ENCODE peak calls at places on chromosomes 5 and 9, in four cellular contexts. Q is upper lobe of right lung, D is GM10248, V is cardiac muscle cell. N is an unnamed sample.

GRCh38 chr5:150624334-150625163 is 15.9 kb upstream of the SYNPO start:
- DNase-seq in D (peak), V (peak), Q (no peak), N (no peak)

GRCh38 chr9:98570663-98571440 is 137.9 kb downstream of the GABBR2 start:
- DNase-seq in V (no peak), Q (no peak), D (no peak), N (no peak)

GRCh38 chr5:80055491-80056170 is 20.5 kb downstream of the THBS4 start:
- DNase-seq in V (no peak), D (no peak), Q (no peak), N (no peak)

GRCh38 chr5:174799146-174799545 is 74.8 kb downstream of the MSX2 start:
- DNase-seq in Q (no peak), D (no peak), V (peak), N (no peak)

GRCh38 chr9:22447607-22448305 is 1.1 kb downstream of the DMRTA1 start:
- DNase-seq in D (no peak), Q (no peak), V (peak), N (no peak)

GRCh38 chr9:35920004-35920658 is 10.8 kb downstream of the SPAAR start:
- DNase-seq in Q (no peak), D (no peak), V (no peak), N (no peak)

GRCh38 chr5:135073771-135074345 is 39.8 kb upstream of the PITX1 start:
- DNase-seq in Q (no peak), V (no peak), D (no peak), N (peak)

GRCh38 chr9:23769307-23769935 is 56.6 kb downstream of the ELAVL2 start:
- DNase-seq in Q (no peak), V (no peak), D (no peak), N (no peak)

GRCh38 chr5:173968154-173968553 is 20.8 kb upstream of the C5orf47 start:
- DNase-seq in D (no peak), V (peak), Q (no peak), N (no peak)

GRCh38 chr9:133636902-133637301 is 739 bp downstream of the DBH start:
- DNase-seq in V (no peak), D (no peak), Q (no peak), N (no peak)

GRCh38 chr9:112348257-112348992 is 15.0 kb upstream of the PTBP3 start:
- DNase-seq in Q (peak), D (peak), V (peak), N (no peak)

GRCh38 chr5:1800470-1801060 is 642 bp upstream of the NDUFS6 start:
- DNase-seq in V (peak), D (no peak), Q (peak), N (no peak)

GRCh38 chr9:128168731-128169308 is 8.8 kb downstream of the BBLN start:
- DNase-seq in D (no peak), V (no peak), Q (no peak), N (no peak)

GRCh38 chr5:1755321-1755949 is 44.2 kb downstream of the MRPL36 start:
- DNase-seq in V (no peak), Q (peak), D (no peak), N (no peak)

GRCh38 chr9:36935332-36935731 is 98.7 kb downstream of the PAX5 start:
- DNase-seq in V (no peak), D (peak), Q (no peak), N (no peak)

GRCh38 chr5:61333351-61334223 is 1.5 kb downstream of the ZSWIM6 start:
- DNase-seq in Q (peak), V (peak), D (peak), N (no peak)

GRCh38 chr9:133742849-133743444 is 4.8 kb upstream of the SARDH start:
- DNase-seq in Q (peak), V (peak), D (peak), N (no peak)

GRCh38 chr9:93116049-93116961 is 17.7 kb downstream of the NINJ1 start:
- DNase-seq in Q (peak), D (no peak), V (no peak), N (peak)

GRCh38 chr5:165508286-165508685 is 2002.9 kb downstream of the MAT2B start:
- DNase-seq in D (no peak), V (no peak), Q (no peak), N (no peak)

GRCh38 chr9:77750284-77750683 is 102.2 kb upstream of the GNA14 start:
- DNase-seq in V (no peak), Q (no peak), D (no peak), N (no peak)

GRCh38 chr5:149237662-149238061 is 34.0 kb upstream of the AFAP1L1 start:
- DNase-seq in D (no peak), Q (no peak), V (no peak), N (no peak)

GRCh38 chr9:127555830-127556820 is 56.0 kb upstream of the STXBP1 start:
- DNase-seq in Q (peak), D (no peak), V (no peak), N (no peak)

GRCh38 chr9:14271078-14271673 is 42.8 kb downstream of the NFIB start:
- DNase-seq in D (no peak), Q (no peak), V (peak), N (no peak)

GRCh38 chr5:88676637-88677481 is 206.1 kb downstream of the MEF2C start:
- DNase-seq in Q (no peak), D (no peak), V (no peak), N (no peak)

GRCh38 chr9:119005162-119005561 is 364.1 kb downstream of the BRINP1 start:
- DNase-seq in V (peak), D (no peak), Q (no peak), N (no peak)

GRCh38 chr5:176542596-176543427 is 5.6 kb upstream of the RNF44 start:
- DNase-seq in V (peak), D (peak), Q (no peak), N (no peak)

GRCh38 chr9:124013263-124014211 is 2.0 kb downstream of the LHX2 start:
- DNase-seq in D (no peak), Q (no peak), V (no peak), N (no peak)
- TF ChIP-seq CTCF in D (no peak), Q (no peak), V (no peak), N (no peak)

GRCh38 chr5:95970359-95970704 is 8.7 kb upstream of the ELL2 start:
- DNase-seq in V (no peak), D (no peak), Q (no peak), N (no peak)

GRCh38 chr5:95973793-95974325 is 12.2 kb upstream of the ELL2 start:
- DNase-seq in V (no peak), Q (no peak), D (peak), N (no peak)

GRCh38 chr5:95969055-95969454 is 7.4 kb upstream of the ELL2 start:
- DNase-seq in Q (no peak), D (no peak), V (no peak), N (no peak)

GRCh38 chr5:95969646-95970358 is 8.2 kb upstream of the ELL2 start:
- DNase-seq in D (no peak), V (no peak), Q (no peak), N (no peak)

GRCh38 chr5:95972196-95972595 is 10.5 kb upstream of the ELL2 start:
- DNase-seq in V (no peak), Q (no peak), D (no peak), N (no peak)
- TF ChIP-seq CTCF in V (no peak), Q (no peak), D (no peak), N (no peak)

GRCh38 chr9:137422668-137423000 is 328 bp downstream of the EXD3 start:
- DNase-seq in D (peak), V (peak), Q (no peak), N (no peak)

GRCh38 chr9:137423810-137424291 is 658 bp downstream of the NOXA1 start:
- DNase-seq in V (no peak), Q (peak), D (no peak), N (peak)

GRCh38 chr9:137426018-137426681 is 3.0 kb downstream of the NOXA1 start:
- DNase-seq in D (no peak), V (no peak), Q (peak), N (peak)

GRCh38 chr9:137421838-137422667 is 909 bp downstream of the EXD3 start:
- DNase-seq in V (no peak), D (no peak), Q (no peak), N (no peak)

DNA sequence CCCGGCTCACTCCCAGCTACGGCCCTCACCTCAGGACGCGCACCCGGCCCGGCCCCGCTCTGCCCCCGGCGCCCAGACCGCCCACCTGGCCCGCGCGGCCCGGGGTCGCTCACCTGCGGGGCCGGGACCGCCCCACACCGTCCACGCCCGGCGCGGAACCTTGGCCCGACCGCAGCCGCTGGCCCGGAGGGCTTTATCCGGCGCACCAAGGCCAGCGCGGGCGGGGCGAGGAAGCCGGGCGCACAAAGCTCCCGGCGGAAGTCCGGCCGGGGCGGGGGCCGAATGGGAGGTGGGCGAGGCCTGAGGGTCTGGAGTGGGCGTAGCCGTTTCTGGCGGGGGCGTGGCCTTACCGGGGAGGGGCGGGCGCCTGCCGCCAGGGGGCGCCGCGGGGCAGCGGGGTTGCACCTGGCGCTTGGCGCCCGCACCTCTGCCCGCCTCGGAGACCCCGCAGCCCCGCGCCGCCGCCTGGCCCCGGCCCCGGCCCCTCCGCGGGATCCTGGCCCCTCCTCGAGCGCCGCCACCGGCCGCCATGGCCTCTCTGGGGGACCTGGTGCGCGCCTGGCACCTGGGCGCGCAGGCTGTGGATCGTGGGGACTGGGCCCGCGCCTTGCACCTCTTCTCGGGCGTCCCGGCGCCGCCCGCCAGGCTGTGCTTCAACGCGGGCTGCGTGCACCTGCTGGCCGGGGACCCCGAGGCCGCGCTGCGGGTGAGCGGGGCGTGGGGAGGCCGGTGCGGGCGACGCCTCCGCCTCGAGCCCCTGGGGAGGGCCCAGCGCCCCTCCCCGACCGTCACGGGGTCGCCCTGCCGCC is at the start of the genes EXD3 and NOXA1:
- DNase-seq in V (peak), D (peak), Q (peak), N (peak)
- TF ChIP-seq CTCF in V (peak), D (peak), Q (peak), N (peak)

GRCh38 chr5:94159144-94159543 is 417.7 kb upstream of the POU5F2 start:
- DNase-seq in V (no peak), D (no peak), Q (no peak), N (no peak)
- TF ChIP-seq CTCF in V (no peak), D (no peak), Q (no peak), N (peak)

GRCh38 chr5:56640763-56641406 is 174.5 kb upstream of the MAP3K1 start:
- DNase-seq in D (peak), Q (peak), V (no peak), N (no peak)

GRCh38 chr5:56638768-56639238 is 176.5 kb upstream of the MAP3K1 start:
- DNase-seq in V (no peak), D (no peak), Q (no peak), N (no peak)

GRCh38 chr5:56639491-56639890 is 175.9 kb upstream of the MAP3K1 start:
- DNase-seq in Q (no peak), V (no peak), D (no peak), N (no peak)

GRCh38 chr5:56638061-56638621 is 177.2 kb upstream of the MAP3K1 start:
- DNase-seq in Q (no peak), V (no peak), D (no peak), N (no peak)

GRCh38 chr5:56637321-56637920 is 177.9 kb upstream of the MAP3K1 start:
- DNase-seq in V (no peak), D (no peak), Q (no peak), N (no peak)
- TF ChIP-seq CTCF in V (no peak), D (no peak), Q (no peak), N (no peak)

GRCh38 chr9:114155967-114156294 is 594 bp downstream of the COL27A1 start:
- DNase-seq in V (no peak), D (no peak), Q (no peak), N (no peak)

GRCh38 chr9:114156311-114156657 is 947 bp downstream of the COL27A1 start:
- DNase-seq in Q (no peak), V (peak), D (no peak), N (no peak)

GRCh38 chr9:114155263-114155966 is at the start of gene COL27A1:
- DNase-seq in V (peak), D (peak), Q (peak), N (no peak)

GRCh38 chr9:114154597-114155102 is 687 bp upstream of the COL27A1 start:
- DNase-seq in Q (no peak), D (no peak), V (no peak), N (no peak)

DNA sequence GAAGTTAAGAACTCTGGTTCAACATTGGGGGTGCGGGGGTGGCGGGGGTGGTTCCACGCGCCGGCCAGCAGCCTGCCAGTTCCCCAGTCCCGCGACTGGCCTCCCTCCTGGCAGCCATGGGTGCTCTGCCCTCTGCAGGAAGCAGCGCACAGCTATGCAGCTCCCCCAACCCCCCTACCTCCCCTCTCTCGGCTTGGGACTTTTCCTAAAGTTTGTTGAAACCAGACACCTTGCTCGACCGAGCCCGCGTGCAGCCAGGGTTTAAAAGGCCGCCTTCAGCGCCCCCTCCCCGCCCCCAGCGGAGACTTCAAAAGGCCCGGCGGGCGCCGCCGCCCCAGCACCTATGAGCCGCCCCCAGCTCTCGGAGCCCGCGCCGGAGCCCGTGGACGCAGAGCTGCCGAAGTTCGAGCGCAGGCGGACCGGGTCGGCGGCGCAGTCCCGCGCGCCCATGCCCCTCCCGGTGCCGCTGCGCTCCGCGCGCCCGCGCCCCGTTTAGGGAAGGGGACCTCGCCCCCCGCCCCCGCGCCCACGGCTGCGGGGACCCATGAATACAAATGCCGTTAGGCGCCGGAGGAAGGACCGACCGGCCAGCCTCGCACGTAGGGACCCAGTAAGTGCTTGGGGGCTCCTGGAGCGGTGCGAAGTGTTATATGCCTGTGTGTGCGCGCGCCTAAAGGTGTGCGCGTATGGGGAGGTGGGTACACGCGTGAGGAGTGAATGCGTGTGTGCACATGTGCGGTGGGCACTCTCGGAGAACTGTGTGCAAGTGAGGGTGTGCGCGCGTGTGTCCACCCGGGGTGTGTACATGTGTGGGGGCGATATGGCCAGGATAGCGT is 1.4 kb upstream of the COL27A1 start:
- DNase-seq in D (no peak), Q (no peak), V (peak), N (no peak)
- TF ChIP-seq CTCF in D (no peak), Q (peak), V (peak), N (peak)

DNA sequence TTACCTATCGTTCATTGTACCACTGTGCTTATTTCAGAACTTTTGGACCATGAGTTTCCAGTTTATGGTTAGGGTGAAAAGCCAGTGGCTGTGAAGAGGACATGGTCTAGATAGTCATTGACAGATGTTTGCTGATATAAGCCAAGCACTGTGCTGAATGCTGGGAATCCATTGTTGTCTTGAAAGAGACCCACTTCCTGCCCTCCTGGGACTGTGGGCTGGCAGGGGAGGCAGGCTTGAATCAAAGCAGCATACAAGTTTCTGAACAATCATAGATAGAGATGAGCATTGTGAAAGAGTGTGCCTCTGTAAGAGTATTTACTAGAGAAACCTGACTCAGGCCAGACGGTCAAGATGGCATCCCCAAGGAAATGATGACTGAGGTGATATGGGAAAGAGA is 73.4 kb downstream of the NMUR2 start:
- DNase-seq in D (no peak), V (no peak), Q (no peak), N (no peak)
- TF ChIP-seq CTCF in D (no peak), V (no peak), Q (no peak), N (no peak)

N was measured in chondrocyte.